ENCODE peak calls at places on chromosome 15, in eight cellular contexts. L, O, A, Z, S, E, V and N are unnamed samples.

GRCh38 chr15:65887565-65887964 is 18.3 kb downstream of the RAB11A start:
- DNase-seq in L (no peak), O (no peak), A (no peak), Z (no peak), S (no peak), E (no peak), V (no peak), N (no peak)

GRCh38 chr15:36951747-36952247 is 148.6 kb downstream of the MEIS2 start:
- DNase-seq in L (no peak), O (no peak), A (no peak), Z (no peak), S (no peak), E (no peak), V (peak; percentile 83), N (no peak)

GRCh38 chr15:86247249-86247955 is 167.7 kb downstream of the AGBL1 start:
- DNase-seq in L (no peak), O (no peak), A (no peak), Z (no peak), S (peak; percentile 39), E (no peak), V (no peak), N (peak; percentile 70)

GRCh38 chr15:87227846-87228245 is 1028.7 kb downstream of the NTRK3 start:
- DNase-seq in L (no peak), O (no peak), A (no peak), Z (no peak), S (no peak), E (no peak), V (no peak), N (no peak)

GRCh38 chr15:78391781-78392180 is 46.2 kb upstream of the IREB2 start:
- DNase-seq in L (no peak), O (no peak), A (no peak), Z (no peak), S (no peak), E (no peak), V (no peak), N (peak; percentile 61)

GRCh38 chr15:52438047-52438446 is 90.6 kb downstream of the MYO5A start:
- DNase-seq in L (no peak), O (no peak), A (no peak), Z (peak; percentile 32), S (no peak), E (no peak), V (peak; percentile 65), N (no peak)

GRCh38 chr15:67813104-67813634 is 12.1 kb upstream of the SKOR1 start:
- DNase-seq in L (no peak), O (no peak), A (no peak), Z (no peak), S (no peak), E (no peak), V (no peak), N (peak; percentile 47)

GRCh38 chr15:65339436-65339835 is 35.0 kb downstream of the RNU5B-1 start:
- DNase-seq in L (no peak), O (no peak), A (no peak), Z (no peak), S (no peak), E (no peak), V (no peak), N (no peak)

GRCh38 chr15:45795487-45796069 is 160.7 kb downstream of the SQOR start:
- DNase-seq in L (peak; percentile 30), O (peak; percentile 93), A (no peak), Z (no peak), S (no peak), E (no peak), V (peak; percentile 60), N (no peak)

GRCh38 chr15:51600114-51600513 is 22.5 kb downstream of the DMXL2 start:
- DNase-seq in L (no peak), O (no peak), A (no peak), Z (no peak), S (no peak), E (peak; percentile 87), V (no peak), N (peak; percentile 68)

GRCh38 chr15:33068007-33068441 is 126.5 kb downstream of the FMN1 start:
- DNase-seq in L (no peak), O (peak; percentile 57), A (peak; percentile 51), Z (peak; percentile 78), S (peak; percentile 76), E (peak; percentile 83), V (no peak), N (no peak)

GRCh38 chr15:84828433-84828908 is 11.3 kb downstream of the ALPK3 start:
- DNase-seq in L (no peak), O (no peak), A (no peak), Z (no peak), S (no peak), E (no peak), V (peak; percentile 37), N (peak; percentile 47)

GRCh38 chr15:29129221-29129620 is 140.4 kb downstream of the NSMCE3 start:
- DNase-seq in L (no peak), O (no peak), A (no peak), Z (no peak), S (no peak), E (no peak), V (no peak), N (peak; percentile 33)

GRCh38 chr15:86846059-86846458 is 766.4 kb downstream of the AGBL1 start:
- DNase-seq in L (no peak), O (no peak), A (no peak), Z (no peak), S (no peak), E (no peak), V (no peak), N (no peak)

GRCh38 chr15:60346077-60346476 is 51.7 kb downstream of the ANXA2 start:
- DNase-seq in L (no peak), O (no peak), A (no peak), Z (no peak), S (no peak), E (no peak), V (no peak), N (no peak)
- H3K36me3 ChIP-seq in L (peaks cover 57% of the 10 kb centered on the region), O (peaks cover 17% of the 10 kb centered on the region), A (peaks cover 28% of the 10 kb centered on the region), Z (peaks cover 61% of the 10 kb centered on the region), S (no peaks in the 10 kb centered on the region), E (peaks cover 4% of the 10 kb centered on the region), V (peaks cover 6% of the 10 kb centered on the region), N (peaks cover 49% of the 10 kb centered on the region)

GRCh38 chr15:98654790-98655360 is 6.5 kb downstream of the IGF1R start:
- DNase-seq in L (no peak), O (no peak), A (no peak), Z (no peak), S (no peak), E (no peak), V (no peak), N (no peak)
- H3K36me3 ChIP-seq in L (peaks cover 3% of the 10 kb centered on the region), O (no peaks in the 10 kb centered on the region), A (no peaks in the 10 kb centered on the region), Z (no peaks in the 10 kb centered on the region), S (no peaks in the 10 kb centered on the region), E (no peaks in the 10 kb centered on the region), V (no peaks in the 10 kb centered on the region), N (no peaks in the 10 kb centered on the region)

DNA sequence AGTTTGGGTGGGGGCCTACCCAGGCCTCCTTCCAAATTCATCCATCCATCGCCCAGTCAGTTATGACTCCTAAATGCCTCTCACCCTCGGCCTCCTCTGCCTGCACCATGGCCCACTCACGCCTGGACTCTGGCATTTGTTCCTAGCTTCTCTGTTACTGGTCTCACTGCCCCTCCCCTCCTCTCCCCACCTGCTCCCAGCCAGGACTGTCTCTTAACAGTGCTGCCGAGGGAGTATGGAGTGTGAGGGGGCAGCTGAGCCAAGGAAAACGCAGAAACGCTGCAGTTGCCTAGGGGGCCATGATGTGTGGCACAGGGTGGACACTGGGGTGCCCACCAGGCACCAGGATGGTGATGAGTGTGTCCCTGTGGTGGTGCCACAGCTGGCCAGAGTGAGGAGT is 3.1 kb downstream of the RCCD1 start:
- DNase-seq in L (no peak), O (no peak), A (no peak), Z (no peak), S (no peak), E (no peak), V (no peak), N (no peak)
- H3K36me3 ChIP-seq in L (peaks cover 51% of the 10 kb centered on the region), O (peaks cover 4% of the 10 kb centered on the region), A (peaks cover 11% of the 10 kb centered on the region), Z (peaks cover 28% of the 10 kb centered on the region), S (no peaks in the 10 kb centered on the region), E (no peaks in the 10 kb centered on the region), V (peaks cover 11% of the 10 kb centered on the region), N (peaks cover 50% of the 10 kb centered on the region)

DNA sequence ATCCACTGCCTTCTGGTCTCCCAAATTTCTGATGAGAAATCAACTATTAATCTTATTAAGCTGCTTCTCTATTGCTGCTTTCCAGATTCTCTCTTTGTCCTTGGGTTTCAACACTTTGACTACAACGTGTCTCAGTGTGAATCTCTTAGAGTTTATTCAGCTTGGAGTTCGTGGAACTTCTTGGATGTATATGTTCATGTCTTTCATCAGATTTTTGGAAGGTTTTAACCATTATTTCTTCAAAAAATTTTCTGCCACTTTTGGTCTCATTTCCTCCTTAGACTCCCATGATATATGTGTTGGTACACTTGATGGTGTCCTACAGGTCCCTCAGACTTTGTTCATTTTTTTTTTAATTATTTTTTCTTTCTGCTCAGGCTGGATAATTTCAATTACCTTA is 36.0 kb downstream of the TICRR start:
- DNase-seq in L (no peak), O (no peak), A (no peak), Z (no peak), S (no peak), E (no peak), V (no peak), N (no peak)
- H3K36me3 ChIP-seq in L (peaks cover 93% of the 10 kb centered on the region), O (peaks cover 87% of the 10 kb centered on the region), A (no peaks in the 10 kb centered on the region), Z (no peaks in the 10 kb centered on the region), S (no peaks in the 10 kb centered on the region), E (peaks cover 54% of the 10 kb centered on the region), V (peaks cover 5% of the 10 kb centered on the region), N (peaks cover 100% of the 10 kb centered on the region)

GRCh38 chr15:39966521-39966920 is 32.6 kb downstream of the EIF2AK4 start:
- DNase-seq in L (no peak), O (no peak), A (no peak), Z (no peak), S (no peak), E (no peak), V (no peak), N (no peak)
- H3K36me3 ChIP-seq in L (peaks cover 54% of the 10 kb centered on the region), O (peaks cover 53% of the 10 kb centered on the region), A (peaks cover 16% of the 10 kb centered on the region), Z (peaks cover 54% of the 10 kb centered on the region), S (no peaks in the 10 kb centered on the region), E (no peaks in the 10 kb centered on the region), V (peaks cover 28% of the 10 kb centered on the region), N (peaks cover 93% of the 10 kb centered on the region)

DNA sequence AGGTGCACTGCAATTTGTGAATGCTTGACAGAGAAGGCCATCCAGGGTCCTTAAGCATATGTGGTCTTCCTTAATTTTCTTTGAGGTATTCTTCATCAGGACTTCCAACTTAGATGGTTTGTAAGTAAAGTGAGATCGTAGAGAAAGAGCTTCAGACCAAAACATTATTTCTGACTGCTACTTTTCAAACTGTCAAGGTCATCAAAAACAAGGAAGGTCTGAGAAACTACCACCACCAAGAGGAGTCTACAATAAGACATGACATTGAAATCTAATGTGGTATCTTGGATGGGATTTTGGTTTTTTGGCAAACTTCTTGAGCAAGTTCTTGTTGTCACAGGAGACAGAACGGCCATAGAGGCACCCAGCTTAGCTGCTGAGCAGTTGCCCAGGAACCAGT is 20.0 kb upstream of the RNF111 start:
- DNase-seq in L (no peak), O (no peak), A (no peak), Z (no peak), S (no peak), E (no peak), V (no peak), N (no peak)
- H3K36me3 ChIP-seq in L (no peaks in the 10 kb centered on the region), O (no peaks in the 10 kb centered on the region), A (no peaks in the 10 kb centered on the region), Z (no peaks in the 10 kb centered on the region), S (no peaks in the 10 kb centered on the region), E (no peaks in the 10 kb centered on the region), V (no peaks in the 10 kb centered on the region), N (no peaks in the 10 kb centered on the region)

DNA sequence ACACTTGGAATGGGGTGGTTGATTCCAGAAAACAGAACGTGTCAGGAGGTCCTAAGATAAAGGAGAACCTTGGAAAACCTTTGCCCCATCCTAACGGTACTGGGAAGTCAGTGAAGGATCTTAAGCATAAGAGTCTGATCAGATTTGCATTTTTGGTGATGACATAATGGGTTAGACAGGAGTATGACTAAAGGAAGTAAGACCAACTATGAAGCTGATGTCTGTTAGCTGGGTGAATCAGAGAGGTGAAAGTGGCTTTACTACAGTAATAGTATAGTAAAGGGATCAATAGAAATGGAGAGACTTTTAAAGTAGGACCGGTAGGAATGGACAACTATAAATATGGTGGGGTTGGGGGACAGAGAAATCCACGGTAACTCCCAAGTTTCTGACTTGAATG is 12.6 kb downstream of the GTF2A2 start:
- DNase-seq in L (no peak), O (no peak), A (no peak), Z (no peak), S (no peak), E (no peak), V (no peak), N (no peak)
- H3K36me3 ChIP-seq in L (peaks cover 82% of the 10 kb centered on the region), O (peaks cover 5% of the 10 kb centered on the region), A (peaks cover 11% of the 10 kb centered on the region), Z (peaks cover 56% of the 10 kb centered on the region), S (peaks cover 3% of the 10 kb centered on the region), E (peaks cover 9% of the 10 kb centered on the region), V (peaks cover 29% of the 10 kb centered on the region), N (peaks cover 92% of the 10 kb centered on the region)